ENCODE peak calls at places on chromosome 5, in eight cellular contexts. One of them, this sample, is unnamed.

GRCh38 chr5:5343581-5343980 is 78.9 kb upstream of the ICE1 start:
- DNase-seq in HepG2: no peak
- DNase-seq in H9: no peak
- DNase-seq in AG09309: no peak
- DNase-seq in Peyer's patch: no peak
- DNase-seq in left ventricle myocardium inferior: no peak
- DNase-seq in suprapubic skin: no peak
- DNase-seq in nephron progenitor cell: peak; percentile 30
- DNase-seq in this sample: no peak

GRCh38 chr5:15719784-15720183 is 219.8 kb downstream of the FBXL7 start:
- DNase-seq in H9: no peak
- DNase-seq in nephron progenitor cell: no peak
- DNase-seq in AG09309: no peak
- DNase-seq in left ventricle myocardium inferior: no peak
- DNase-seq in Peyer's patch: no peak
- DNase-seq in HepG2: no peak
- DNase-seq in suprapubic skin: no peak
- DNase-seq in this sample: no peak

GRCh38 chr5:157137691-157138090 is 5.0 kb downstream of the MED7 start:
- DNase-seq in H9: no peak
- DNase-seq in suprapubic skin: no peak
- DNase-seq in Peyer's patch: no peak
- DNase-seq in left ventricle myocardium inferior: no peak
- DNase-seq in AG09309: no peak
- DNase-seq in nephron progenitor cell: no peak
- DNase-seq in HepG2: no peak
- DNase-seq in this sample: no peak

GRCh38 chr5:141760193-141760592 is 78.2 kb upstream of the ARAP3 start:
- DNase-seq in left ventricle myocardium inferior: no peak
- DNase-seq in H9: no peak
- DNase-seq in suprapubic skin: no peak
- DNase-seq in HepG2: no peak
- DNase-seq in Peyer's patch: no peak
- DNase-seq in nephron progenitor cell: no peak
- DNase-seq in AG09309: no peak
- DNase-seq in this sample: no peak

GRCh38 chr5:177494356-177495195 is 2.8 kb downstream of the PDLIM7 start:
- DNase-seq in AG09309: no peak
- DNase-seq in HepG2: peak; percentile 47
- DNase-seq in Peyer's patch: peak; percentile 63
- DNase-seq in suprapubic skin: no peak
- DNase-seq in H9: peak; percentile 86
- DNase-seq in left ventricle myocardium inferior: peak; percentile 60
- DNase-seq in nephron progenitor cell: peak; percentile 52
- DNase-seq in this sample: no peak

GRCh38 chr5:37667846-37668245 is 172.0 kb downstream of the GDNF start:
- DNase-seq in Peyer's patch: no peak
- DNase-seq in suprapubic skin: no peak
- DNase-seq in AG09309: no peak
- DNase-seq in H9: no peak
- DNase-seq in HepG2: no peak
- DNase-seq in left ventricle myocardium inferior: no peak
- DNase-seq in nephron progenitor cell: no peak
- DNase-seq in this sample: no peak

GRCh38 chr5:56247596-56247995 is 14.5 kb upstream of the ANKRD55 start:
- DNase-seq in suprapubic skin: no peak
- DNase-seq in H9: no peak
- DNase-seq in AG09309: no peak
- DNase-seq in nephron progenitor cell: no peak
- DNase-seq in HepG2: no peak
- DNase-seq in left ventricle myocardium inferior: no peak
- DNase-seq in Peyer's patch: no peak
- DNase-seq in this sample: no peak

GRCh38 chr5:112419596-112420110 is 576 bp upstream of the EPB41L4A start:
- DNase-seq in AG09309: no peak
- DNase-seq in left ventricle myocardium inferior: peak; percentile 73
- DNase-seq in suprapubic skin: peak; percentile 83
- DNase-seq in HepG2: no peak
- DNase-seq in Peyer's patch: peak; percentile 64
- DNase-seq in H9: peak; percentile 69
- DNase-seq in nephron progenitor cell: peak; percentile 64
- DNase-seq in this sample: no peak

GRCh38 chr5:174834081-174834480 is 109.7 kb downstream of the MSX2 start:
- DNase-seq in Peyer's patch: no peak
- DNase-seq in nephron progenitor cell: no peak
- DNase-seq in suprapubic skin: no peak
- DNase-seq in H9: no peak
- DNase-seq in HepG2: no peak
- DNase-seq in AG09309: peak; percentile 16
- DNase-seq in left ventricle myocardium inferior: no peak
- DNase-seq in this sample: no peak

GRCh38 chr5:134543820-134544692 is 18.6 kb downstream of the JADE2 start:
- DNase-seq in Peyer's patch: peak; percentile 87
- DNase-seq in HepG2: no peak
- DNase-seq in suprapubic skin: no peak
- DNase-seq in left ventricle myocardium inferior: peak; percentile 15
- DNase-seq in H9: no peak
- DNase-seq in nephron progenitor cell: no peak
- DNase-seq in AG09309: no peak
- DNase-seq in this sample: no peak

GRCh38 chr5:124235576-124235975 is 510.9 kb downstream of the ZNF608 start:
- DNase-seq in H9: no peak
- DNase-seq in Peyer's patch: no peak
- DNase-seq in left ventricle myocardium inferior: no peak
- DNase-seq in AG09309: no peak
- DNase-seq in HepG2: no peak
- DNase-seq in nephron progenitor cell: peak; percentile 8
- DNase-seq in suprapubic skin: no peak
- DNase-seq in this sample: no peak

GRCh38 chr5:160213537-160213936 is 15.8 kb upstream of the FABP6 start:
- DNase-seq in nephron progenitor cell: no peak
- DNase-seq in Peyer's patch: no peak
- DNase-seq in suprapubic skin: no peak
- DNase-seq in AG09309: no peak
- DNase-seq in H9: no peak
- DNase-seq in HepG2: no peak
- DNase-seq in left ventricle myocardium inferior: no peak
- DNase-seq in this sample: no peak

GRCh38 chr5:16593630-16594029 is 23.2 kb downstream of the RETREG1 start:
- DNase-seq in H9: no peak
- DNase-seq in HepG2: no peak
- DNase-seq in Peyer's patch: no peak
- DNase-seq in suprapubic skin: no peak
- DNase-seq in AG09309: no peak
- DNase-seq in left ventricle myocardium inferior: no peak
- DNase-seq in nephron progenitor cell: no peak
- DNase-seq in this sample: no peak

GRCh38 chr5:132283423-132284043 is 10.7 kb upstream of the SLC22A4 start:
- DNase-seq in H9: peak; percentile 43
- DNase-seq in left ventricle myocardium inferior: no peak
- DNase-seq in Peyer's patch: no peak
- DNase-seq in nephron progenitor cell: no peak
- DNase-seq in suprapubic skin: no peak
- DNase-seq in AG09309: no peak
- DNase-seq in HepG2: peak; percentile 43
- DNase-seq in this sample: no peak

GRCh38 chr5:53681079-53681478 is 120.6 kb downstream of the NDUFS4 start:
- DNase-seq in H9: no peak
- DNase-seq in suprapubic skin: no peak
- DNase-seq in nephron progenitor cell: no peak
- DNase-seq in HepG2: no peak
- DNase-seq in AG09309: no peak
- DNase-seq in left ventricle myocardium inferior: no peak
- DNase-seq in Peyer's patch: no peak
- DNase-seq in this sample: no peak

GRCh38 chr5:53677632-53678031 is 117.2 kb downstream of the NDUFS4 start:
- DNase-seq in suprapubic skin: no peak
- DNase-seq in AG09309: no peak
- DNase-seq in nephron progenitor cell: no peak
- DNase-seq in H9: no peak
- DNase-seq in left ventricle myocardium inferior: no peak
- DNase-seq in Peyer's patch: no peak
- DNase-seq in HepG2: no peak
- DNase-seq in this sample: no peak

GRCh38 chr5:53674114-53674513 is 113.7 kb downstream of the NDUFS4 start:
- DNase-seq in nephron progenitor cell: no peak
- DNase-seq in Peyer's patch: no peak
- DNase-seq in left ventricle myocardium inferior: no peak
- DNase-seq in AG09309: no peak
- DNase-seq in HepG2: no peak
- DNase-seq in suprapubic skin: no peak
- DNase-seq in H9: no peak
- DNase-seq in this sample: no peak

GRCh38 chr5:53679261-53679660 is 118.8 kb downstream of the NDUFS4 start:
- DNase-seq in nephron progenitor cell: no peak
- DNase-seq in H9: no peak
- DNase-seq in Peyer's patch: no peak
- DNase-seq in HepG2: no peak
- DNase-seq in AG09309: peak; percentile 3
- DNase-seq in left ventricle myocardium inferior: no peak
- DNase-seq in suprapubic skin: no peak
- DNase-seq in this sample: no peak
- TF ChIP-seq CTCF in nephron progenitor cell: no peak
- TF ChIP-seq CTCF in H9: no peak
- TF ChIP-seq CTCF in Peyer's patch: no peak
- TF ChIP-seq CTCF in HepG2: no peak
- TF ChIP-seq CTCF in AG09309: no peak
- TF ChIP-seq CTCF in left ventricle myocardium inferior: no peak
- TF ChIP-seq CTCF in suprapubic skin: no peak
- TF ChIP-seq CTCF in this sample: no peak

GRCh38 chr5:68805427-68805826 is 288.4 kb upstream of the SLC30A5 start:
- DNase-seq in HepG2: no peak
- DNase-seq in suprapubic skin: no peak
- DNase-seq in left ventricle myocardium inferior: no peak
- DNase-seq in AG09309: no peak
- DNase-seq in nephron progenitor cell: no peak
- DNase-seq in Peyer's patch: no peak
- DNase-seq in H9: no peak
- DNase-seq in this sample: no peak

GRCh38 chr5:68798877-68799276 is 294.9 kb upstream of the SLC30A5 start:
- DNase-seq in suprapubic skin: no peak
- DNase-seq in HepG2: no peak
- DNase-seq in H9: no peak
- DNase-seq in AG09309: no peak
- DNase-seq in left ventricle myocardium inferior: no peak
- DNase-seq in Peyer's patch: no peak
- DNase-seq in nephron progenitor cell: no peak
- DNase-seq in this sample: no peak

GRCh38 chr5:68803881-68804319 is 289.9 kb upstream of the SLC30A5 start:
- DNase-seq in H9: no peak
- DNase-seq in AG09309: no peak
- DNase-seq in nephron progenitor cell: no peak
- DNase-seq in left ventricle myocardium inferior: no peak
- DNase-seq in suprapubic skin: no peak
- DNase-seq in HepG2: no peak
- DNase-seq in Peyer's patch: no peak
- DNase-seq in this sample: no peak

GRCh38 chr5:68804343-68804742 is 289.5 kb upstream of the SLC30A5 start:
- DNase-seq in suprapubic skin: no peak
- DNase-seq in Peyer's patch: no peak
- DNase-seq in left ventricle myocardium inferior: no peak
- DNase-seq in AG09309: no peak
- DNase-seq in HepG2: no peak
- DNase-seq in nephron progenitor cell: no peak
- DNase-seq in H9: no peak
- DNase-seq in this sample: no peak

GRCh38 chr5:68802430-68802829 is 291.4 kb upstream of the SLC30A5 start:
- DNase-seq in HepG2: no peak
- DNase-seq in suprapubic skin: no peak
- DNase-seq in nephron progenitor cell: no peak
- DNase-seq in Peyer's patch: no peak
- DNase-seq in H9: no peak
- DNase-seq in left ventricle myocardium inferior: no peak
- DNase-seq in AG09309: no peak
- DNase-seq in this sample: no peak
- TF ChIP-seq CTCF in HepG2: no peak
- TF ChIP-seq CTCF in suprapubic skin: no peak
- TF ChIP-seq CTCF in nephron progenitor cell: no peak
- TF ChIP-seq CTCF in Peyer's patch: no peak
- TF ChIP-seq CTCF in H9: no peak
- TF ChIP-seq CTCF in left ventricle myocardium inferior: no peak
- TF ChIP-seq CTCF in AG09309: no peak
- TF ChIP-seq CTCF in this sample: no peak

GRCh38 chr5:59039296-59040006 is 456.6 kb downstream of the RAB3C start:
- DNase-seq in HepG2: no peak
- DNase-seq in suprapubic skin: peak; percentile 94
- DNase-seq in AG09309: peak; percentile 16
- DNase-seq in nephron progenitor cell: peak; percentile 73
- DNase-seq in Peyer's patch: peak; percentile 94
- DNase-seq in H9: peak; percentile 57
- DNase-seq in left ventricle myocardium inferior: peak; percentile 87
- DNase-seq in this sample: peak; percentile 65

GRCh38 chr5:59037041-59037440 is 454.2 kb downstream of the RAB3C start:
- DNase-seq in H9: no peak
- DNase-seq in HepG2: no peak
- DNase-seq in nephron progenitor cell: no peak
- DNase-seq in left ventricle myocardium inferior: no peak
- DNase-seq in suprapubic skin: no peak
- DNase-seq in Peyer's patch: no peak
- DNase-seq in AG09309: no peak
- DNase-seq in this sample: no peak

GRCh38 chr5:59039003-59039295 is 456.1 kb downstream of the RAB3C start:
- DNase-seq in nephron progenitor cell: no peak
- DNase-seq in Peyer's patch: no peak
- DNase-seq in H9: peak; percentile 43
- DNase-seq in left ventricle myocardium inferior: no peak
- DNase-seq in suprapubic skin: peak; percentile 85
- DNase-seq in HepG2: no peak
- DNase-seq in AG09309: no peak
- DNase-seq in this sample: peak; percentile 36

GRCh38 chr5:59037453-59038168 is 454.7 kb downstream of the RAB3C start:
- DNase-seq in AG09309: no peak
- DNase-seq in left ventricle myocardium inferior: no peak
- DNase-seq in suprapubic skin: no peak
- DNase-seq in nephron progenitor cell: no peak
- DNase-seq in H9: no peak
- DNase-seq in Peyer's patch: no peak
- DNase-seq in HepG2: no peak
- DNase-seq in this sample: no peak

GRCh38 chr5:59038169-59039002 is 455.5 kb downstream of the RAB3C start:
- DNase-seq in suprapubic skin: no peak
- DNase-seq in nephron progenitor cell: no peak
- DNase-seq in AG09309: no peak
- DNase-seq in left ventricle myocardium inferior: no peak
- DNase-seq in Peyer's patch: peak; percentile 50
- DNase-seq in HepG2: no peak
- DNase-seq in H9: peak; percentile 54
- DNase-seq in this sample: no peak
- TF ChIP-seq CTCF in suprapubic skin: no peak
- TF ChIP-seq CTCF in nephron progenitor cell: no peak
- TF ChIP-seq CTCF in AG09309: no peak
- TF ChIP-seq CTCF in left ventricle myocardium inferior: no peak
- TF ChIP-seq CTCF in Peyer's patch: no peak
- TF ChIP-seq CTCF in HepG2: peak; percentile 8
- TF ChIP-seq CTCF in H9: no peak
- TF ChIP-seq CTCF in this sample: no peak

DNA sequence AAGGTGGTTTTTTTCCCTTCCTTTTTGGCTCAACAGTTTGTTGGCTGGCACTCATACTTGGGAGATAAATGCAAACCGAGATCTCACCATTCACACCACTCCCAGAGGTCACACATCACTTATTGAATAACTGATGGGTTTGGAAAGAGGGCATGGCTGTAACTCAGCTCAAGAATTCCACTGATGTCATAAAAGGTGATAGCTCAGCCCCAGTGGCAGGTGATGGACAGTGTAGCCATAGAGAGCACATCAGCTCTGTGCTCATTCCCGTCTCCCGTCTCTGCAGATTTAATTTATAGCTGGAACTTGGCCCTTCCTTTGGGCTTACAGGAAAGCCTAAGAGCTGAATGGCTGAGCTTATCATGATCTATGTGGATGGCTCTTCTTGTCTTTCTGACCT is 59.8 kb downstream of the INSYN2B start:
- DNase-seq in AG09309: no peak
- DNase-seq in HepG2: no peak
- DNase-seq in nephron progenitor cell: no peak
- DNase-seq in suprapubic skin: no peak
- DNase-seq in H9: no peak
- DNase-seq in Peyer's patch: no peak
- DNase-seq in left ventricle myocardium inferior: no peak
- DNase-seq in this sample: no peak
- TF ChIP-seq CTCF in AG09309: no peak
- TF ChIP-seq CTCF in HepG2: no peak
- TF ChIP-seq CTCF in nephron progenitor cell: no peak
- TF ChIP-seq CTCF in suprapubic skin: no peak
- TF ChIP-seq CTCF in H9: no peak
- TF ChIP-seq CTCF in Peyer's patch: no peak
- TF ChIP-seq CTCF in left ventricle myocardium inferior: no peak
- TF ChIP-seq CTCF in this sample: no peak

This sample was measured in endothelial cell.